ENCODE peak calls at places on chromosomes 2 and 18, in ten cellular contexts. One of them, this sample, is unnamed.

GRCh38 chr2:121202541-121203310 is 82.3 kb downstream of the TFCP2L1 start:
- DNase-seq in HCT116: no peak
- DNase-seq in B cell: no peak
- DNase-seq in IMR-90: no peak
- DNase-seq in gastrocnemius medialis: no peak
- DNase-seq in bronchial epithelial cell: no peak
- DNase-seq in endothelial cell: no peak
- DNase-seq in HL-60: no peak
- DNase-seq in A549: no peak
- DNase-seq in brain microvascular endothelial cell: no peak
- DNase-seq in this sample: no peak

GRCh38 chr2:36462311-36462710 is 106.7 kb downstream of the CRIM1 start:
- DNase-seq in gastrocnemius medialis: no peak
- DNase-seq in HL-60: no peak
- DNase-seq in endothelial cell: no peak
- DNase-seq in A549: no peak
- DNase-seq in IMR-90: no peak
- DNase-seq in B cell: no peak
- DNase-seq in HCT116: no peak
- DNase-seq in bronchial epithelial cell: peak
- DNase-seq in brain microvascular endothelial cell: no peak
- DNase-seq in this sample: no peak

GRCh38 chr18:49907346-49907929 is 94.1 kb upstream of the ACAA2 start:
- DNase-seq in HCT116: no peak
- DNase-seq in bronchial epithelial cell: no peak
- DNase-seq in gastrocnemius medialis: peak
- DNase-seq in endothelial cell: no peak
- DNase-seq in B cell: no peak
- DNase-seq in HL-60: no peak
- DNase-seq in A549: no peak
- DNase-seq in brain microvascular endothelial cell: no peak
- DNase-seq in IMR-90: no peak
- DNase-seq in this sample: no peak

GRCh38 chr2:238238766-238239551 is 879 bp downstream of the HES6 start:
- DNase-seq in gastrocnemius medialis: no peak
- DNase-seq in HL-60: peak
- DNase-seq in IMR-90: no peak
- DNase-seq in bronchial epithelial cell: no peak
- DNase-seq in B cell: peak
- DNase-seq in A549: no peak
- DNase-seq in endothelial cell: no peak
- DNase-seq in brain microvascular endothelial cell: no peak
- DNase-seq in HCT116: no peak
- DNase-seq in this sample: no peak

GRCh38 chr2:43370705-43371104 is 144.3 kb upstream of the ZFP36L2 start:
- DNase-seq in gastrocnemius medialis: no peak
- DNase-seq in IMR-90: no peak
- DNase-seq in brain microvascular endothelial cell: no peak
- DNase-seq in bronchial epithelial cell: no peak
- DNase-seq in B cell: no peak
- DNase-seq in A549: no peak
- DNase-seq in HCT116: no peak
- DNase-seq in HL-60: no peak
- DNase-seq in endothelial cell: no peak
- DNase-seq in this sample: no peak

GRCh38 chr2:104286806-104287205 is 567.1 kb upstream of the POU3F3 start:
- DNase-seq in gastrocnemius medialis: no peak
- DNase-seq in B cell: no peak
- DNase-seq in IMR-90: no peak
- DNase-seq in HL-60: no peak
- DNase-seq in bronchial epithelial cell: no peak
- DNase-seq in HCT116: no peak
- DNase-seq in endothelial cell: no peak
- DNase-seq in brain microvascular endothelial cell: no peak
- DNase-seq in A549: no peak
- DNase-seq in this sample: no peak

GRCh38 chr2:78682781-78683180 is 342.7 kb upstream of the REG3G start:
- DNase-seq in brain microvascular endothelial cell: no peak
- DNase-seq in gastrocnemius medialis: no peak
- DNase-seq in A549: no peak
- DNase-seq in HCT116: no peak
- DNase-seq in IMR-90: no peak
- DNase-seq in endothelial cell: no peak
- DNase-seq in bronchial epithelial cell: no peak
- DNase-seq in HL-60: no peak
- DNase-seq in B cell: no peak
- DNase-seq in this sample: no peak

GRCh38 chr18:37675699-37676098 is 110.1 kb upstream of the CELF4 start:
- DNase-seq in IMR-90: no peak
- DNase-seq in B cell: no peak
- DNase-seq in HL-60: no peak
- DNase-seq in bronchial epithelial cell: no peak
- DNase-seq in HCT116: no peak
- DNase-seq in gastrocnemius medialis: no peak
- DNase-seq in A549: no peak
- DNase-seq in brain microvascular endothelial cell: no peak
- DNase-seq in endothelial cell: no peak
- DNase-seq in this sample: no peak

GRCh38 chr2:38076710-38077430 is 919 bp upstream of the CYP1B1 start:
- DNase-seq in gastrocnemius medialis: peak
- DNase-seq in brain microvascular endothelial cell: peak
- DNase-seq in B cell: peak
- DNase-seq in A549: peak
- DNase-seq in bronchial epithelial cell: peak
- DNase-seq in HCT116: peak
- DNase-seq in endothelial cell: peak
- DNase-seq in HL-60: peak
- DNase-seq in IMR-90: peak
- DNase-seq in this sample: peak

GRCh38 chr2:71481111-71481510 is 27.8 kb downstream of the DYSF start:
- DNase-seq in bronchial epithelial cell: no peak
- DNase-seq in HL-60: no peak
- DNase-seq in B cell: no peak
- DNase-seq in gastrocnemius medialis: no peak
- DNase-seq in IMR-90: no peak
- DNase-seq in endothelial cell: no peak
- DNase-seq in HCT116: no peak
- DNase-seq in A549: no peak
- DNase-seq in brain microvascular endothelial cell: no peak
- DNase-seq in this sample: no peak

GRCh38 chr2:119475225-119475856 is 43.7 kb downstream of the TMEM37 start:
- DNase-seq in HL-60: no peak
- DNase-seq in gastrocnemius medialis: no peak
- DNase-seq in brain microvascular endothelial cell: no peak
- DNase-seq in A549: no peak
- DNase-seq in bronchial epithelial cell: no peak
- DNase-seq in IMR-90: no peak
- DNase-seq in HCT116: no peak
- DNase-seq in B cell: no peak
- DNase-seq in endothelial cell: no peak
- DNase-seq in this sample: no peak

DNA sequence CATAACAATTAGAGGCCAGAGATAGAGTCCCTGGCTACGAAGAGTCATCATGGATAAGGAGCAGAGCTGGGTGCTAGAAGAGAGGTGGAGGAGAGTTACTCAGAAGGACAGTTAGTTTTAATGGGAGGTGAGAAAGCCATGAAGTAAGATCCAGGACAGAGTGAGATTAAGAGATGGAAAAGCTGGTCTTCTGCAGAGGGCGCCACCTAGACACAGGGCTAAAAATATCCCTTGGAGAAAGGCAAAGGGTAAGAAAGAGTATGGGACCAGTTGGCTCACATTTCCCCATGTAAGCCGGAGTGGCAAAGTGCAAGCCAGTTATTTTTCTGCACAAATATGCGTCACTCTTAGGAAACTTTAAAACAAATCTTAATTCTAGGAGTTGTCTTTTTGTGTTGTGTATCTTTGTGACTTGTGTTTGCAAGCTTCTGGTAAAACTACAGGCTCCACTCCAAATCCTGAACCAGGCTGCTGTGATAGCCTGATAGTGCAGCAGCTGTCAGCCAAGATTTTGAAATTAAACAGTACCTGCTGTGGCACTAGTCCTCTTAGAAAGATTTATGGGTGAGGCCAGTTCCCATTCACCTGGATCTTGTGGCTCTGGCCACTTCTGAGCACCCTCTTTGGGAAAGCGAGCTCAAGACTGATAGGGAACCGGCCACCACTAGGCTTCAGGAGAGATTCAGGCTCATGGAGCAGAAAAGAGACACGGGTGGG is 204.2 kb downstream of the TPGS2 start:
- DNase-seq in bronchial epithelial cell: no peak
- DNase-seq in brain microvascular endothelial cell: no peak
- DNase-seq in gastrocnemius medialis: no peak
- DNase-seq in endothelial cell: no peak
- DNase-seq in HL-60: no peak
- DNase-seq in B cell: no peak
- DNase-seq in A549: no peak
- DNase-seq in HCT116: no peak
- DNase-seq in IMR-90: no peak
- DNase-seq in this sample: no peak
- TF ChIP-seq CTCF in bronchial epithelial cell: peak
- TF ChIP-seq CTCF in brain microvascular endothelial cell: peak
- TF ChIP-seq CTCF in gastrocnemius medialis: no peak
- TF ChIP-seq CTCF in endothelial cell: no peak
- TF ChIP-seq CTCF in HL-60: no peak
- TF ChIP-seq CTCF in B cell: no peak
- TF ChIP-seq CTCF in A549: no peak
- TF ChIP-seq CTCF in HCT116: peak
- TF ChIP-seq CTCF in IMR-90: no peak
- TF ChIP-seq CTCF in this sample: no peak

DNA sequence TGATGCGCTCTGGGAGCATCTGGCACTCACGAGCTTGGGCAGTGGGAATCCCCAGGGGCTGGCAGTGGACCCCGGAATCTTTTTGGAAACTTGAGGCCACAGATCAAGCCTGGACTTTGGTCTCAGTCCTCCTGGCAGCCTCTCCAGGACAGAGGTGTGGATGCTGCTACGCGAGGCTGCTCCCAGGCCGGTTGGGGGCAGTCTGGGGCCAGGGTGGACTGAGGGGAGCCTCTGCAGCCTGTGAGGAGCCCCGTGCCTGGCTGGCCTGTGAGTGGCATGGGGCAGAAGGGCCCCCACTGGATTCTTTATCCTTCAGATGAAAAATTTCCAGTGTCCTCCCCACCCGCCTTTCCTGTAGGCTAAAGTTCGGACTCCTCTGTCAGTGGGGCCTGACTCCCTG is 12.7 kb upstream of the DES start:
- DNase-seq in endothelial cell: no peak
- DNase-seq in B cell: no peak
- DNase-seq in IMR-90: no peak
- DNase-seq in A549: no peak
- DNase-seq in bronchial epithelial cell: no peak
- DNase-seq in gastrocnemius medialis: peak
- DNase-seq in brain microvascular endothelial cell: no peak
- DNase-seq in HCT116: no peak
- DNase-seq in HL-60: no peak
- DNase-seq in this sample: no peak
- TF ChIP-seq CTCF in endothelial cell: no peak
- TF ChIP-seq CTCF in B cell: no peak
- TF ChIP-seq CTCF in IMR-90: peak
- TF ChIP-seq CTCF in A549: no peak
- TF ChIP-seq CTCF in bronchial epithelial cell: no peak
- TF ChIP-seq CTCF in gastrocnemius medialis: peak
- TF ChIP-seq CTCF in brain microvascular endothelial cell: peak
- TF ChIP-seq CTCF in HCT116: no peak
- TF ChIP-seq CTCF in HL-60: no peak
- TF ChIP-seq CTCF in this sample: no peak

GRCh38 chr2:230205721-230206120 is 14.1 kb downstream of the SP110 start:
- DNase-seq in HL-60: no peak
- DNase-seq in A549: no peak
- DNase-seq in brain microvascular endothelial cell: no peak
- DNase-seq in bronchial epithelial cell: no peak
- DNase-seq in IMR-90: no peak
- DNase-seq in HCT116: no peak
- DNase-seq in gastrocnemius medialis: no peak
- DNase-seq in endothelial cell: no peak
- DNase-seq in B cell: no peak
- DNase-seq in this sample: no peak

GRCh38 chr2:230203110-230203676 is 16.6 kb downstream of the SP110 start:
- DNase-seq in gastrocnemius medialis: no peak
- DNase-seq in B cell: peak
- DNase-seq in brain microvascular endothelial cell: no peak
- DNase-seq in HCT116: no peak
- DNase-seq in bronchial epithelial cell: no peak
- DNase-seq in IMR-90: no peak
- DNase-seq in A549: no peak
- DNase-seq in HL-60: peak
- DNase-seq in endothelial cell: no peak
- DNase-seq in this sample: no peak

GRCh38 chr2:230205034-230205433 is 14.8 kb downstream of the SP110 start:
- DNase-seq in endothelial cell: no peak
- DNase-seq in brain microvascular endothelial cell: no peak
- DNase-seq in A549: no peak
- DNase-seq in B cell: peak
- DNase-seq in bronchial epithelial cell: peak
- DNase-seq in HL-60: peak
- DNase-seq in HCT116: no peak
- DNase-seq in gastrocnemius medialis: no peak
- DNase-seq in IMR-90: no peak
- DNase-seq in this sample: no peak

DNA sequence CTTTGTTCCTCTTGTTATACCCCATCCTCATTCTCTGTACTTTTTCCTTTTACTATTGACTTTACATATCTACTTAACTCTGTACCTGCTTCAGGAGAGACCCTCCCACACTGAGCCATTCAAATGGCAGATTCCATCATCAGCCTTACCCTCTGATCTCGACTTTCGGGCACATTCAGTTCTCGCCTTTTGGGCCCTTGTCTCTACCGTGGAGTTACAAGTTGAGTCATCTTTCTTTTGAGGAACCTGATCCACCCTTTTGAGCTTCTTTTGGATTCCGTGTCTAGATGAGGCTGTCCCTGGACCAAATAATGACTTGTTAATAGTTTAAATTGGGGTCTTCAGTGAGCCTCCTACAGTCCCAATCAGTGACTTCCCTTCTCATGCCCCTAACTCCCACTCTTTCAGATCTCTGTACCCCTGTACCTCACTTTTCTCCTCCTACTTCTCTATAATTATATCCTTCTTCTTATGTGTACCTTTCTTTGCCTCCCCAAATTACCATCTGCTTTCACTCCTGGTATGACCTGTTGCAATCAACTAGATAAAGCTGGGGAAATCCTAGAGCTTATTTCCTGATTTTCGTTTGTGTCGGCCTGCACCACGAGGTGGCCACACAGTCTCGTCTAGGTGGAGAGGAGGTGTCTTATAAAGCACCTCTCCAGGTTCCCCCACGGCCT is 17.2 kb downstream of the SP110 start:
- DNase-seq in brain microvascular endothelial cell: no peak
- DNase-seq in B cell: peak
- DNase-seq in HCT116: no peak
- DNase-seq in bronchial epithelial cell: no peak
- DNase-seq in endothelial cell: no peak
- DNase-seq in A549: no peak
- DNase-seq in HL-60: peak
- DNase-seq in gastrocnemius medialis: no peak
- DNase-seq in IMR-90: no peak
- DNase-seq in this sample: peak
- TF ChIP-seq CTCF in brain microvascular endothelial cell: no peak
- TF ChIP-seq CTCF in B cell: peak
- TF ChIP-seq CTCF in HCT116: no peak
- TF ChIP-seq CTCF in bronchial epithelial cell: no peak
- TF ChIP-seq CTCF in endothelial cell: no peak
- TF ChIP-seq CTCF in A549: no peak
- TF ChIP-seq CTCF in HL-60: no peak
- TF ChIP-seq CTCF in gastrocnemius medialis: no peak
- TF ChIP-seq CTCF in IMR-90: no peak
- TF ChIP-seq CTCF in this sample: peak

GRCh38 chr2:216059233-216059834 is 22.3 kb downstream of the PECR start:
- DNase-seq in bronchial epithelial cell: peak
- DNase-seq in B cell: no peak
- DNase-seq in HL-60: no peak
- DNase-seq in endothelial cell: no peak
- DNase-seq in brain microvascular endothelial cell: no peak
- DNase-seq in HCT116: no peak
- DNase-seq in IMR-90: no peak
- DNase-seq in gastrocnemius medialis: no peak
- DNase-seq in A549: no peak
- DNase-seq in this sample: no peak
- TF ChIP-seq CTCF in bronchial epithelial cell: peak
- TF ChIP-seq CTCF in B cell: peak
- TF ChIP-seq CTCF in HL-60: peak
- TF ChIP-seq CTCF in endothelial cell: peak
- TF ChIP-seq CTCF in brain microvascular endothelial cell: peak
- TF ChIP-seq CTCF in HCT116: peak
- TF ChIP-seq CTCF in IMR-90: peak
- TF ChIP-seq CTCF in gastrocnemius medialis: no peak
- TF ChIP-seq CTCF in A549: no peak
- TF ChIP-seq CTCF in this sample: peak